ENCODE peak calls at places on chromosomes 3 and 15, in seven cellular contexts. One of them, this sample, is unnamed.

GRCh38 chr3:50236484-50237132 is 604 bp downstream of the GNAI2 start:
- DNase-seq in PC-3: no peak
- DNase-seq in GM23248: no peak
- DNase-seq in GM23338: no peak
- DNase-seq in MM.1S: no peak
- DNase-seq in OCI-LY7: no peak
- DNase-seq in HCT116: no peak
- DNase-seq in this sample: peak

GRCh38 chr3:168134931-168135330 is 39.2 kb upstream of the GOLIM4 start:
- DNase-seq in OCI-LY7: no peak
- DNase-seq in HCT116: no peak
- DNase-seq in MM.1S: no peak
- DNase-seq in PC-3: no peak
- DNase-seq in GM23248: no peak
- DNase-seq in GM23338: no peak
- DNase-seq in this sample: no peak

GRCh38 chr3:10419637-10420232 is 85.7 kb downstream of the ATP2B2 start:
- DNase-seq in GM23338: no peak
- DNase-seq in OCI-LY7: peak
- DNase-seq in GM23248: no peak
- DNase-seq in MM.1S: no peak
- DNase-seq in PC-3: peak
- DNase-seq in HCT116: no peak
- DNase-seq in this sample: no peak

GRCh38 chr15:92907880-92908279 is 7.8 kb downstream of the CHD2 start:
- DNase-seq in GM23338: no peak
- DNase-seq in GM23248: peak
- DNase-seq in HCT116: no peak
- DNase-seq in PC-3: peak
- DNase-seq in OCI-LY7: no peak
- DNase-seq in MM.1S: no peak
- DNase-seq in this sample: no peak

GRCh38 chr3:110946810-110947209 is 124.8 kb upstream of the NECTIN3 start:
- DNase-seq in MM.1S: no peak
- DNase-seq in GM23248: no peak
- DNase-seq in PC-3: no peak
- DNase-seq in OCI-LY7: no peak
- DNase-seq in GM23338: no peak
- DNase-seq in HCT116: no peak
- DNase-seq in this sample: no peak

GRCh38 chr3:184765047-184765729 is 46.8 kb upstream of the VPS8 start:
- DNase-seq in MM.1S: no peak
- DNase-seq in HCT116: no peak
- DNase-seq in GM23338: no peak
- DNase-seq in OCI-LY7: no peak
- DNase-seq in GM23248: no peak
- DNase-seq in PC-3: peak
- DNase-seq in this sample: no peak

GRCh38 chr15:94287794-94288246 is 56.5 kb downstream of the MCTP2 start:
- DNase-seq in PC-3: no peak
- DNase-seq in GM23248: no peak
- DNase-seq in GM23338: peak
- DNase-seq in OCI-LY7: peak
- DNase-seq in MM.1S: peak
- DNase-seq in HCT116: no peak
- DNase-seq in this sample: no peak

GRCh38 chr3:43794776-43795175 is 104.0 kb downstream of the ABHD5 start:
- DNase-seq in HCT116: peak
- DNase-seq in OCI-LY7: no peak
- DNase-seq in GM23248: peak
- DNase-seq in PC-3: peak
- DNase-seq in MM.1S: no peak
- DNase-seq in GM23338: no peak
- DNase-seq in this sample: no peak

GRCh38 chr15:47466357-47466756 is 250.9 kb upstream of the SEMA6D start:
- DNase-seq in GM23248: peak
- DNase-seq in MM.1S: no peak
- DNase-seq in HCT116: no peak
- DNase-seq in OCI-LY7: no peak
- DNase-seq in PC-3: peak
- DNase-seq in GM23338: no peak
- DNase-seq in this sample: no peak

GRCh38 chr3:121998588-121999473 is 23.2 kb downstream of the ILDR1 start:
- DNase-seq in OCI-LY7: no peak
- DNase-seq in HCT116: no peak
- DNase-seq in MM.1S: no peak
- DNase-seq in GM23338: no peak
- DNase-seq in PC-3: no peak
- DNase-seq in GM23248: no peak
- DNase-seq in this sample: no peak

GRCh38 chr3:152646004-152646403 is 188.9 kb upstream of the P2RY1 start:
- DNase-seq in OCI-LY7: no peak
- DNase-seq in PC-3: no peak
- DNase-seq in HCT116: no peak
- DNase-seq in GM23248: no peak
- DNase-seq in MM.1S: no peak
- DNase-seq in GM23338: no peak
- DNase-seq in this sample: no peak

GRCh38 chr3:67377299-67377698 is 277.1 kb downstream of the SUCLG2 start:
- DNase-seq in HCT116: no peak
- DNase-seq in OCI-LY7: no peak
- DNase-seq in GM23338: peak
- DNase-seq in PC-3: no peak
- DNase-seq in MM.1S: no peak
- DNase-seq in GM23248: peak
- DNase-seq in this sample: no peak

GRCh38 chr3:18900994-18901393 is 247.3 kb upstream of the KCNH8 start:
- DNase-seq in GM23338: no peak
- DNase-seq in HCT116: no peak
- DNase-seq in OCI-LY7: peak
- DNase-seq in MM.1S: peak
- DNase-seq in GM23248: no peak
- DNase-seq in PC-3: no peak
- DNase-seq in this sample: no peak

GRCh38 chr3:27559835-27560234 is 75.7 kb upstream of the SLC4A7 start:
- DNase-seq in PC-3: no peak
- DNase-seq in MM.1S: no peak
- DNase-seq in HCT116: no peak
- DNase-seq in GM23338: no peak
- DNase-seq in OCI-LY7: no peak
- DNase-seq in GM23248: peak
- DNase-seq in this sample: no peak

GRCh38 chr3:49616491-49616941 is 57.6 kb upstream of the APEH start:
- DNase-seq in MM.1S: no peak
- DNase-seq in HCT116: no peak
- DNase-seq in GM23338: peak
- DNase-seq in GM23248: peak
- DNase-seq in PC-3: no peak
- DNase-seq in OCI-LY7: no peak
- DNase-seq in this sample: peak

GRCh38 chr15:31390029-31390428 is 63.4 kb downstream of the KLF13 start:
- DNase-seq in OCI-LY7: no peak
- DNase-seq in GM23338: no peak
- DNase-seq in GM23248: no peak
- DNase-seq in MM.1S: no peak
- DNase-seq in HCT116: no peak
- DNase-seq in PC-3: no peak
- DNase-seq in this sample: no peak

GRCh38 chr15:31392761-31393401 is 66.2 kb downstream of the KLF13 start:
- DNase-seq in GM23338: peak
- DNase-seq in HCT116: no peak
- DNase-seq in OCI-LY7: peak
- DNase-seq in PC-3: no peak
- DNase-seq in GM23248: peak
- DNase-seq in MM.1S: no peak
- DNase-seq in this sample: peak

GRCh38 chr15:31390777-31391486 is 64.3 kb downstream of the KLF13 start:
- DNase-seq in HCT116: no peak
- DNase-seq in GM23248: no peak
- DNase-seq in MM.1S: no peak
- DNase-seq in GM23338: no peak
- DNase-seq in PC-3: no peak
- DNase-seq in OCI-LY7: no peak
- DNase-seq in this sample: no peak

GRCh38 chr15:31393441-31394091 is 66.9 kb downstream of the KLF13 start:
- DNase-seq in OCI-LY7: peak
- DNase-seq in MM.1S: no peak
- DNase-seq in HCT116: no peak
- DNase-seq in GM23248: no peak
- DNase-seq in GM23338: peak
- DNase-seq in PC-3: no peak
- DNase-seq in this sample: no peak

DNA sequence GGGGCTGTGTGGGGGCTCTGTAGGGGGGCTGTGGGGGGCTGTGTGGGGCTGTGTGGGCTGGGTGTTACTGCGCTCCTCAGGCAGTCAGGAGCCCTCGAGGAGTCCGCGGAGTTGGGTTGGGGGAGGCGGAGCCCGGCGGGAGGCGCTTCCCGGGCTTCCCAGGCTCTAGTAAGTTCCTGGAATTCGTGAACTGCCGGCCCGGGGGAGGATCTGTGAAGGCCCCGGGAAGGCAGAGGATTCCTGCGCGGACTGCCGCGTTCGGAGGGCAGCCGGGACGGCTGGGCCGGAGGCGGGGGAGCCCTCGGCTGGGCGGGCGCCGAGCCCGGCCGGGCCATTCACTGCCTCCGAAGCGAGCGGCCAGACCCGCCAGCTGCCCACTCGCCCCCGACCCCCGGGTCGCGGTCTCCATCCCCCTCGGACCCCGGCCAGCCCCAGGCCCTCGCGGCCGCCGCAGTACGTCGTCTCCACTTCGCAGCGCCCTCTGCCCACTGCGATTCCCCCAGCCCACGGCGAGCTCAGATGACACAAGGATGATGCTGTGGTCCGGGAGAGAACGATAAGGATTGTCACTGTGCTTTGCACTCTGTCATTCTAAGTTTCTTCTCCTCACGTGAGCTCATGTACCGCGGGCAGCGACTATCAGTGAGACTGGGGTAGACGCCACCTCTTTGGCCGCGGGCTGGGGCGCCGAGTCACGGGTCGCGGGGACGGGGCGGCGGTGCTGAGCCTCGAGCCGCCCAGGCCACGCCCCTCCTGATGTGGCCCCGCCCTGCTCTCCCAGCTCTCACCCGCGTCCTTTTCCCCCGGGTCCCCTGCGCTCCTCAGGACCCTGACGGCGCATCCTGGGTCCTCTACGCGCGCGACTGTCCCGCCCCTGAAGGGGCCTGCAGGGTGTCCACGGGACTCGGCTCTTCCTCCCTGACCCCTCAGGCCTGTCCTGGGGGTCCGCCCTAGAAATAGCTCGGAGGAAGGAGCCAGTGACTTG is 65.3 kb downstream of the KLF13 start:
- DNase-seq in MM.1S: peak
- DNase-seq in GM23338: peak
- DNase-seq in HCT116: no peak
- DNase-seq in GM23248: peak
- DNase-seq in PC-3: peak
- DNase-seq in OCI-LY7: peak
- DNase-seq in this sample: peak
- H2AFZ ChIP-seq in MM.1S: peak
- H2AFZ ChIP-seq in GM23338: peak
- H2AFZ ChIP-seq in HCT116: no peak
- H2AFZ ChIP-seq in GM23248: peak
- H2AFZ ChIP-seq in PC-3: peak
- H2AFZ ChIP-seq in OCI-LY7: peak
- H2AFZ ChIP-seq in this sample: peak

GRCh38 chr3:138863776-138864113 is 29.0 kb upstream of the PIK3CB start:
- DNase-seq in HCT116: no peak
- DNase-seq in OCI-LY7: no peak
- DNase-seq in GM23248: no peak
- DNase-seq in MM.1S: no peak
- DNase-seq in PC-3: no peak
- DNase-seq in GM23338: no peak
- DNase-seq in this sample: no peak
- H3K27ac ChIP-seq in HCT116: peak
- H3K27ac ChIP-seq in OCI-LY7: no peak
- H3K27ac ChIP-seq in GM23248: peak
- H3K27ac ChIP-seq in MM.1S: no peak
- H3K27ac ChIP-seq in PC-3: peak
- H3K27ac ChIP-seq in GM23338: peak
- H3K27ac ChIP-seq in this sample: no peak

GRCh38 chr15:67803996-67804843 is 21.1 kb upstream of the SKOR1 start:
- DNase-seq in PC-3: no peak
- DNase-seq in MM.1S: no peak
- DNase-seq in GM23338: peak
- DNase-seq in OCI-LY7: no peak
- DNase-seq in GM23248: no peak
- DNase-seq in HCT116: no peak
- DNase-seq in this sample: peak
- TF ChIP-seq EZH2phosphoT487 in PC-3: no peak
- TF ChIP-seq EZH2phosphoT487 in MM.1S: no peak
- TF ChIP-seq EZH2phosphoT487 in GM23338: no peak
- TF ChIP-seq EZH2phosphoT487 in OCI-LY7: no peak
- TF ChIP-seq EZH2phosphoT487 in GM23248: no peak
- TF ChIP-seq EZH2phosphoT487 in HCT116: no peak
- TF ChIP-seq EZH2phosphoT487 in this sample: no peak

GRCh38 chr3:117435481-117435880 is 725.9 kb downstream of the TUSC7 start:
- DNase-seq in OCI-LY7: no peak
- DNase-seq in HCT116: no peak
- DNase-seq in GM23248: no peak
- DNase-seq in PC-3: no peak
- DNase-seq in GM23338: no peak
- DNase-seq in MM.1S: no peak
- DNase-seq in this sample: no peak

GRCh38 chr3:117439812-117440211 is 730.2 kb downstream of the TUSC7 start:
- DNase-seq in HCT116: no peak
- DNase-seq in PC-3: peak
- DNase-seq in OCI-LY7: no peak
- DNase-seq in GM23248: peak
- DNase-seq in GM23338: peak
- DNase-seq in MM.1S: no peak
- DNase-seq in this sample: peak

GRCh38 chr3:117433439-117433838 is 723.9 kb downstream of the TUSC7 start:
- DNase-seq in GM23248: no peak
- DNase-seq in PC-3: no peak
- DNase-seq in GM23338: no peak
- DNase-seq in HCT116: no peak
- DNase-seq in MM.1S: no peak
- DNase-seq in OCI-LY7: no peak
- DNase-seq in this sample: no peak

DNA sequence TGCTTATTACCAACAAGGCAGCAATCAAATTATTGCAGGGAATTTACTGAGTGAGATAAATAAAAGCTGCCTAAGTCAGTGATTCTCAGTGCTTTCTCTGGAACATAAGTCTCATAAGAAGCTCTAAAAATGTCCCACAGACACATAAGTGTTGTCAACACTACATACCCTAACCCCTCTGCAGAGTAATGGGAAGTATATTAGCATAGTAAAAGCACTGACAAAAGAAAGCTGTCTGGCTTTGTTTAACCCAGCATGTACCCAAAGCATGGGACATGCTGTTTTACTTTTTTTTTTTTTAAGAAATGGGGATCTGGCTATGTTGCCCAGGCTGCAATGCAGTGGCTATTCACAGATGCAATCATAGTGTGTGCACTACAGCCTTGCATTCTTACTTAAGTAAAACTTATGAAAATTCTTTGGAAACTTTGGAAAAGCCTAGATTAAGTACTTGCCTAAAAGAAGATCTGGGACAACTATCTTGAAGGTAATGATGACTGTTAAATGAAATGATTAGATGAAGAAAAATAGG is 725.4 kb downstream of the TUSC7 start:
- DNase-seq in GM23338: peak
- DNase-seq in MM.1S: no peak
- DNase-seq in GM23248: no peak
- DNase-seq in OCI-LY7: no peak
- DNase-seq in HCT116: no peak
- DNase-seq in PC-3: no peak
- DNase-seq in this sample: no peak
- H2AFZ ChIP-seq in GM23338: no peak
- H2AFZ ChIP-seq in MM.1S: no peak
- H2AFZ ChIP-seq in GM23248: no peak
- H2AFZ ChIP-seq in OCI-LY7: no peak
- H2AFZ ChIP-seq in HCT116: no peak
- H2AFZ ChIP-seq in PC-3: no peak
- H2AFZ ChIP-seq in this sample: no peak

This sample was measured in neural progenitor cell.